ENCODE peak calls at places on chromosomes 7 and 10, in ten cellular contexts. H, Q, F, Y, D, S, C, T, I and V are unnamed samples.

GRCh38 chr7:95630702-95631458 is 34.6 kb upstream of the PDK4 start:
- DNase-seq in S (no peak), F (no peak), D (no peak), H (no peak), Y (no peak), C (no peak), Q (no peak), I (no peak), T (no peak), V (no peak)

GRCh38 chr10:90319188-90319914 is 538.5 kb downstream of the HTR7 start:
- DNase-seq in D (peak), F (peak), Q (no peak), H (no peak), I (no peak), C (no peak), S (peak), Y (no peak), T (no peak), V (peak)

GRCh38 chr7:79610301-79610700 is 156.8 kb upstream of the MAGI2 start:
- DNase-seq in Q (no peak), F (no peak), H (no peak), D (peak), I (no peak), C (no peak), Y (no peak), T (no peak), S (no peak), V (no peak)

GRCh38 chr10:119421887-119422684 is 120.4 kb downstream of the RGS10 start:
- DNase-seq in Y (peak), T (no peak), D (peak), S (no peak), I (no peak), F (no peak), Q (no peak), C (no peak), H (no peak), V (no peak)

GRCh38 chr7:30169585-30169978 is 34.8 kb downstream of the MTURN start:
- DNase-seq in H (no peak), S (no peak), C (no peak), Y (no peak), T (no peak), Q (no peak), D (no peak), I (no peak), F (no peak), V (no peak)

GRCh38 chr7:15836041-15836440 is 149.6 kb upstream of the MEOX2 start:
- DNase-seq in H (no peak), C (no peak), D (peak), F (no peak), S (no peak), T (no peak), I (no peak), Y (no peak), Q (no peak), V (no peak)

GRCh38 chr10:113558336-113558735 is 5.5 kb downstream of the HABP2 start:
- DNase-seq in T (no peak), Q (no peak), H (no peak), Y (no peak), S (no peak), F (no peak), C (no peak), I (no peak), D (no peak), V (no peak)

GRCh38 chr7:155947051-155947450 is 134.8 kb upstream of the SHH start:
- DNase-seq in Y (no peak), C (no peak), I (no peak), F (no peak), Q (no peak), H (no peak), T (no peak), D (no peak), S (no peak), V (no peak)

GRCh38 chr7:142587578-142588191 is 161.6 kb upstream of the PRSS1 start:
- DNase-seq in H (peak), Y (peak), C (no peak), I (no peak), T (no peak), F (peak), Q (no peak), D (peak), S (peak), V (peak)

GRCh38 chr10:5659702-5660528 is 6.5 kb downstream of the ASB13 start:
- DNase-seq in F (peak), H (no peak), T (peak), C (no peak), D (peak), S (peak), I (no peak), Q (no peak), Y (peak), V (peak)

GRCh38 chr10:2978111-2978510 is 89.2 kb upstream of the PFKP start:
- DNase-seq in C (no peak), Y (peak), S (peak), I (no peak), F (peak), H (no peak), Q (no peak), T (no peak), D (peak), V (peak)

GRCh38 chr10:116461680-116462079 is 34.0 kb downstream of the PNLIPRP3 start:
- DNase-seq in Q (no peak), I (no peak), C (no peak), Y (no peak), T (no peak), H (no peak), F (no peak), D (no peak), S (no peak), V (no peak)

GRCh38 chr7:5177060-5177459 is 13.0 kb upstream of the WIPI2 start:
- DNase-seq in H (no peak), C (no peak), F (no peak), I (no peak), S (no peak), Q (no peak), Y (peak), T (peak), D (peak), V (no peak)

GRCh38 chr10:78541528-78542470 is 508.1 kb downstream of the RPS24 start:
- DNase-seq in Y (no peak), I (no peak), T (no peak), D (peak), Q (no peak), F (no peak), S (no peak), H (no peak), C (no peak), V (no peak)

GRCh38 chr7:24115661-24116060 is 168.3 kb upstream of the NPY start:
- DNase-seq in I (no peak), C (no peak), D (no peak), Q (no peak), F (no peak), S (no peak), T (no peak), Y (no peak), H (no peak), V (no peak)

GRCh38 chr10:34655286-34656170 is 159.6 kb downstream of the PARD3 start:
- DNase-seq in C (peak), H (peak), S (peak), I (no peak), Q (no peak), D (peak), F (peak), Y (no peak), T (no peak), V (peak)

GRCh38 chr10:79383974-79384606 is 36.8 kb downstream of the PPIF start:
- DNase-seq in H (no peak), I (no peak), S (no peak), Q (peak), T (peak), Y (peak), C (no peak), F (no peak), D (no peak), V (no peak)

GRCh38 chr10:110643670-110644597 is at the start of gene RBM20:
- DNase-seq in I (no peak), S (peak), F (no peak), D (no peak), Q (peak), Y (peak), H (no peak), C (peak), T (peak), V (peak)

GRCh38 chr7:103573479-103574058 is 127.6 kb upstream of the SLC26A5 start:
- DNase-seq in F (peak), H (no peak), I (no peak), D (peak), C (no peak), T (no peak), Q (no peak), Y (no peak), S (peak), V (peak)

GRCh38 chr10:133393401-133394063 is 425 bp upstream of the MTG1 start:
- DNase-seq in F (no peak), Q (no peak), I (no peak), Y (no peak), C (peak), T (no peak), S (no peak), H (no peak), D (no peak), V (no peak)

GRCh38 chr10:114271014-114271778 is 32.1 kb downstream of the VWA2 start:
- DNase-seq in T (no peak), C (no peak), D (no peak), I (no peak), H (no peak), Q (no peak), S (no peak), F (no peak), Y (no peak), V (no peak)

GRCh38 chr10:86598151-86598550 is 56.2 kb upstream of the OPN4 start:
- DNase-seq in I (no peak), F (no peak), Y (no peak), T (no peak), D (peak), S (no peak), C (no peak), H (no peak), Q (no peak), V (no peak)

GRCh38 chr10:61452229-61452651 is 941 bp downstream of the TMEM26 start:
- DNase-seq in S (no peak), D (no peak), F (no peak), H (no peak), Q (peak), I (no peak), C (no peak), Y (peak), T (no peak), V (no peak)

GRCh38 chr10:43824934-43825333 is 176.3 kb upstream of the ZNF32 start:
- DNase-seq in Q (no peak), F (no peak), Y (peak), T (peak), D (peak), C (no peak), H (no peak), S (no peak), I (no peak), V (no peak)

GRCh38 chr10:69684020-69684980 is 54.3 kb downstream of the FAM241B start:
- DNase-seq in S (no peak), H (no peak), T (peak), C (no peak), F (no peak), D (peak), Q (no peak), Y (peak), I (no peak), V (no peak)

GRCh38 chr7:137953692-137954470 is 48.0 kb downstream of the CREB3L2 start:
- DNase-seq in S (peak), Q (no peak), F (peak), D (peak), T (no peak), Y (no peak), I (no peak), C (no peak), H (no peak), V (no peak)

GRCh38 chr7:68420342-68420750 is 1177.9 kb upstream of the AUTS2 start:
- DNase-seq in Y (no peak), S (no peak), I (no peak), D (no peak), Q (no peak), C (no peak), T (peak), F (no peak), H (no peak), V (no peak)

GRCh38 chr10:63765126-63765525 is 243.9 kb downstream of the REEP3 start:
- DNase-seq in F (no peak), Q (no peak), H (no peak), D (no peak), C (no peak), I (no peak), T (no peak), Y (no peak), S (no peak), V (no peak)

GRCh38 chr10:47206449-47207279 is 93.3 kb upstream of the GDF10 start:
- DNase-seq in S (no peak), F (no peak), Q (no peak), I (no peak), D (peak), T (no peak), Y (no peak), C (no peak), H (no peak), V (peak)

GRCh38 chr10:79148452-79149344 is 79.9 kb downstream of the ZMIZ1 start:
- DNase-seq in F (no peak), D (peak), I (no peak), Y (no peak), C (no peak), S (no peak), H (no peak), T (peak), Q (no peak), V (no peak)

GRCh38 chr10:82249141-82249540 is 374.1 kb downstream of the NRG3 start:
- DNase-seq in D (no peak), F (no peak), Q (no peak), S (no peak), H (no peak), T (no peak), I (no peak), C (no peak), Y (no peak), V (no peak)

GRCh38 chr10:109952526-109952925 is 29.2 kb upstream of the XPNPEP1 start:
- DNase-seq in D (no peak), F (no peak), S (no peak), Y (no peak), C (no peak), I (no peak), H (no peak), T (no peak), Q (no peak), V (no peak)

GRCh38 chr7:150744041-150744656 is 6.9 kb downstream of the GIMAP5 start:
- DNase-seq in F (no peak), D (no peak), H (no peak), Y (no peak), S (no peak), T (no peak), I (no peak), Q (peak), C (no peak), V (no peak)

GRCh38 chr10:109976657-109977056 is 31.1 kb upstream of the ADD3 start:
- DNase-seq in S (no peak), I (no peak), D (no peak), T (no peak), Q (no peak), H (no peak), C (no peak), F (no peak), Y (no peak), V (no peak)

GRCh38 chr7:116317907-116318306 is 107.6 kb downstream of the TES start:
- DNase-seq in H (no peak), I (no peak), D (peak), Q (no peak), Y (no peak), S (no peak), C (no peak), F (no peak), T (no peak), V (no peak)